ENCODE peak calls at places on chromosome 11, in seven cellular contexts. B, G, Q, D, X, C and Y are unnamed samples.

GRCh38 chr11:44434191-44434590 is 124.3 kb upstream of the ALX4 start:
- DNase-seq in X (no peak), D (no peak), Q (no peak), C (no peak), G (no peak), B (no peak), Y (no peak)

GRCh38 chr11:69398529-69399492 is 82.7 kb upstream of the LINC01488 start:
- DNase-seq in B (peak), X (no peak), G (no peak), D (no peak), Q (no peak), C (no peak), Y (peak)

GRCh38 chr11:134358853-134359490 is 27.2 kb downstream of the GLB1L2 start:
- DNase-seq in Q (no peak), B (no peak), C (no peak), X (no peak), G (peak), D (no peak), Y (no peak)

GRCh38 chr11:95241673-95242072 is 10.7 kb upstream of the SESN3 start:
- DNase-seq in C (no peak), B (peak), Q (no peak), X (no peak), D (no peak), G (no peak), Y (no peak)

GRCh38 chr11:71489311-71490043 is 36.5 kb downstream of the NADSYN1 start:
- DNase-seq in B (peak), G (peak), D (no peak), C (no peak), X (no peak), Q (peak), Y (peak)

GRCh38 chr11:1875093-1875785 is 16.5 kb downstream of the PRR33 start:
- DNase-seq in X (no peak), G (no peak), D (no peak), C (no peak), B (no peak), Q (no peak), Y (no peak)

GRCh38 chr11:72223615-72224586 is 666 bp upstream of the INPPL1 start:
- DNase-seq in C (peak), Q (peak), B (peak), G (peak), X (peak), D (no peak), Y (peak)

GRCh38 chr11:70699294-70700221 is 301.2 kb downstream of the CTTN start:
- DNase-seq in X (no peak), C (no peak), D (no peak), G (no peak), B (peak), Q (no peak), Y (no peak)

GRCh38 chr11:118055966-118056365 is 20.9 kb upstream of the TMPRSS4 start:
- DNase-seq in G (peak), D (no peak), Q (no peak), X (no peak), B (no peak), C (no peak), Y (no peak)

GRCh38 chr11:112087212-112087611 is 539 bp downstream of the SDHD start:
- DNase-seq in Q (no peak), D (no peak), G (no peak), B (no peak), X (no peak), C (no peak), Y (peak)

GRCh38 chr11:33701302-33701701 is 676 bp upstream of the C11orf91 start:
- DNase-seq in X (no peak), Q (no peak), G (no peak), B (no peak), C (no peak), D (no peak), Y (peak)

GRCh38 chr11:38672445-38672844 is 2074.4 kb upstream of the RAG2 start:
- DNase-seq in D (no peak), C (no peak), B (no peak), X (no peak), G (no peak), Q (no peak), Y (no peak)

GRCh38 chr11:13465909-13466371 is 2.9 kb upstream of the BTBD10 start:
- DNase-seq in B (peak), C (no peak), G (no peak), D (no peak), Q (no peak), X (no peak), Y (peak)

GRCh38 chr11:73345481-73346147 is 30.6 kb upstream of the RELT start:
- DNase-seq in C (no peak), D (no peak), G (no peak), X (no peak), Q (no peak), B (no peak), Y (no peak)

GRCh38 chr11:12235549-12235944 is 125.2 kb downstream of the MICAL2 start:
- DNase-seq in X (no peak), D (no peak), B (peak), C (no peak), G (no peak), Q (no peak), Y (peak)